ENCODE peak calls at places on chromosomes 13 and 19, in seven cellular contexts. S is SJCRH30, D is Peyer's patch, H is neural progenitor cell, I is stomach, Y is esophagus squamous epithelium, U is A673. Z is an unnamed sample. For H3K9me3, the result is how much of the 10 kb centered on the place peaks cover.

GRCh38 chr19:30556230-30556711 is 184.1 kb downstream of the ZNF536 start:
- DNase-seq in Y (no peak), S (peak), U (no peak), I (no peak), D (peak), H (peak), Z (no peak)

GRCh38 chr13:110397445-110397844 is 90.4 kb downstream of the COL4A2 start:
- DNase-seq in U (no peak), S (no peak), D (no peak), H (no peak), I (no peak), Y (no peak), Z (peak)

GRCh38 chr19:45952691-45953505 is 20.8 kb downstream of the NOVA2 start:
- DNase-seq in H (peak), U (peak), D (peak), I (peak), S (peak), Y (no peak), Z (peak)

GRCh38 chr19:16309653-16310052 is 15.0 kb upstream of the KLF2 start:
- DNase-seq in H (no peak), U (no peak), S (no peak), I (no peak), D (no peak), Y (no peak), Z (no peak)

GRCh38 chr19:31269425-31270127 is 79.7 kb downstream of the TSHZ3 start:
- DNase-seq in H (no peak), Y (no peak), I (no peak), S (no peak), U (no peak), D (no peak), Z (no peak)

GRCh38 chr19:49216076-49216475 is 58.5 kb downstream of the TRPM4 start:
- DNase-seq in S (no peak), U (peak), I (no peak), D (no peak), H (no peak), Y (no peak), Z (no peak)

GRCh38 chr13:110524484-110525254 is 36.9 kb downstream of the RAB20 start:
- DNase-seq in Y (no peak), D (peak), S (no peak), H (no peak), U (no peak), I (peak), Z (peak)

GRCh38 chr19:19432732-19433131 is 27.3 kb downstream of the GATAD2A start:
- DNase-seq in I (no peak), D (no peak), Y (no peak), U (no peak), H (no peak), S (no peak), Z (no peak)

GRCh38 chr13:41196620-41197019 is 2.3 kb upstream of the KBTBD7 start:
- DNase-seq in I (no peak), H (no peak), U (no peak), Y (no peak), S (no peak), D (no peak), Z (no peak)

GRCh38 chr13:62747629-62748028 is 1332.0 kb upstream of the PCDH20 start:
- DNase-seq in S (peak), I (no peak), U (peak), H (no peak), Y (no peak), D (no peak), Z (no peak)

GRCh38 chr19:29501816-29502580 is 23.8 kb upstream of the VSTM2B start:
- DNase-seq in D (no peak), I (no peak), S (no peak), Y (no peak), U (no peak), H (no peak), Z (no peak)

DNA sequence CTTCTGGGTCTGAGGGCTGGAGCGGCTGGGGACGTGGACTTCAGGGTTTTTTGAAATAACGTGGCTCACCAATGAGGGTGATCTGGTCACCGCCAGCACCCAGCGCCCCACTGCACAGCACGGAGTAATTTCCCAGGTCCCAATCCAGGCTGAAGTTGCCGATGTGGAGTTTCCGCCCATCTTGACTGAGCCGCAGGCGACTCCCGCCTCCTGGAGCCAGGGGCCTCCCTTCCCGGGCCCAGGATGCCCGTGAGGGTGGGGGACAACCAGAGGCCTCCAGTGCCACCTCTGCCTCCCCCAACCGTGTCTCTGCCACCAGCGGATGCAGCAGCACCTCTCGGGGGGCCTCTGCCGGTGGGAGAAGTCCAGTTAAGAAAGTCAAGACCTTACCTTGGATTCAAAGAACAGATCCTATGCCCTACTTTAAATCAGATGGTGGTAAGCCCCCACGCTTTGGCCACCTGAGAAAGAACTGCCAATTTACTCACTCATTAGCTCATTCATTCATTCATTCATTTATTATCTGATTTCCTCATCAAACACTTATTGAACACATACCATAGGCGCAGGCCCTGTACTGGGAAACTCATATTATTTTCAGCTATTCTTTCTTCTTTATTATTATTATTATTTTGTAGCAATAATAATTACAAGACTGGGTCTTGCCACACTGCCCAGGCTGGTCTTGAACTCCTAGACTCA is 3.9 kb downstream of the VSIG10L start:
- DNase-seq in I (no peak), U (no peak), H (no peak), Y (no peak), S (no peak), D (no peak), Z (no peak)
- H3K4me3 ChIP-seq in I (no peak), U (no peak), H (peak), Y (no peak), S (no peak), D (no peak), Z (no peak)

GRCh38 chr19:37635076-37636056 is 19.9 kb downstream of the ZFP30 start:
- DNase-seq in U (no peak), H (no peak), Y (no peak), D (no peak), I (no peak), S (no peak), Z (no peak)
- H3K9me3 ChIP-seq in U (half or more), H (half or more), Y (under half), D (under half), I (half or more), S (half or more), Z (under half)

GRCh38 chr19:51127032-51127431 is 2.3 kb downstream of the SIGLEC9 start:
- DNase-seq in D (no peak), U (no peak), H (no peak), I (no peak), S (no peak), Y (no peak), Z (no peak)

GRCh38 chr19:51128227-51128626 is 3.5 kb downstream of the SIGLEC9 start:
- DNase-seq in S (no peak), U (no peak), I (no peak), D (no peak), Y (no peak), H (no peak), Z (no peak)

GRCh38 chr19:51129716-51130115 is 5.0 kb downstream of the SIGLEC9 start:
- DNase-seq in I (no peak), U (no peak), S (no peak), H (no peak), Y (no peak), D (no peak), Z (no peak)

GRCh38 chr19:51125421-51126075 is 842 bp downstream of the SIGLEC9 start:
- DNase-seq in D (no peak), H (no peak), Y (no peak), U (no peak), S (no peak), I (no peak), Z (no peak)

DNA sequence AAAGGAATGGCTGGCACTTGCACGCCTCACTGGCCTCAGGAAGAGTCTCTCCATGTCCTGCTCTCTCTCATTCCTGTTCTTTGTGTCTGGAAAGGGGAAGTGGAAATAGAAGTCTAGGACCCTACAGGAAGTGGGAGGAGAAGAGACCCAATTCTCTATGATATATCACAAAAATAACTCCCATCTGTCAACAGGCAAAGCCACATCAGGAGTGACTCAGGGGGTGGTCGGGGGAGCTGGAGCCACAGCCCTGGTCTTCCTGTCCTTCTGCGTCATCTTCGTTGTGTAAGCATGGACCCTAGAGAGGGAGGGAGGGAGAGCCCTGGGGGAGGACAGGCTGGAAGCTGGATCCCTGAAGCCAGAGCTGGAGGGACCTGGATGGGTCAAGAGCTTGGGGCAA is 3.0 kb downstream of the SIGLEC9 start:
- DNase-seq in I (no peak), H (no peak), D (peak), Y (no peak), U (no peak), S (peak), Z (no peak)
- H3K27ac ChIP-seq in I (peak), H (no peak), D (no peak), Y (peak), U (no peak), S (no peak), Z (no peak)

GRCh38 chr13:97026759-97027555 is 32.7 kb upstream of the OXGR1 start:
- DNase-seq in D (no peak), Y (no peak), U (no peak), I (no peak), S (no peak), H (no peak), Z (no peak)
- H3K4me3 ChIP-seq in D (no peak), Y (no peak), U (no peak), I (no peak), S (no peak), H (no peak), Z (no peak)